ENCODE peak calls at places on chromosomes 1 and 21, in seven cellular contexts. I is NCI-H748 treated with DMSO at 0.1 percent for 48 hours; Q is activated CD8-positive, alpha-beta memory T cell treated with anti-CD3 and anti-CD28 coated beads, Interleukin-2, amount 50 U/mL, for 48 hours; D is stimulated activated CD4-positive, alpha-beta T cell treated with anti-CD3 and anti-CD28 coated beads, Interleukin-2, amount 100 ng/mL, for 24 hours; S is CD8-positive, alpha-beta memory T cell; E is H4; O is aorta. V is an unnamed sample.

GRCh38 chr1:34645109-34645688 is 109.6 kb upstream of the GJB5 start:
- DNase-seq in I (no peak), Q (no peak), D (no peak), S (no peak), E (no peak), O (no peak), V (no peak)

GRCh38 chr1:40317394-40318074 is 448 bp upstream of the COL9A2 start:
- DNase-seq in I (no peak), Q (peak), D (no peak), S (no peak), E (no peak), O (no peak), V (no peak)

GRCh38 chr1:240337795-240338194 is 246.1 kb downstream of the FMN2 start:
- DNase-seq in I (no peak), Q (no peak), D (no peak), S (no peak), E (no peak), O (no peak), V (no peak)

GRCh38 chr1:16017461-16018303 is at the start of gene HSPB7:
- DNase-seq in I (no peak), Q (no peak), D (no peak), S (no peak), E (no peak), O (peak), V (peak)

GRCh38 chr1:185559684-185560310 is 174.4 kb upstream of the HMCN1 start:
- DNase-seq in I (no peak), Q (peak), D (peak), S (peak), E (peak), O (peak), V (peak)

GRCh38 chr21:42321231-42321630 is 6.0 kb upstream of the TFF3 start:
- DNase-seq in I (no peak), Q (no peak), D (no peak), S (no peak), E (no peak), O (no peak), V (peak)

GRCh38 chr1:20663969-20664715 is 3.0 kb upstream of the DDOST start:
- DNase-seq in I (no peak), Q (no peak), D (no peak), S (no peak), E (no peak), O (no peak), V (no peak)

GRCh38 chr1:185317886-185318310 is 855 bp upstream of the IVNS1ABP start:
- DNase-seq in I (no peak), Q (peak), D (peak), S (peak), E (peak), O (peak), V (peak)

GRCh38 chr1:179976970-179977651 is 22.5 kb downstream of the CEP350 start:
- DNase-seq in I (no peak), Q (no peak), D (no peak), S (no peak), E (no peak), O (no peak), V (no peak)

GRCh38 chr1:230867119-230867902 is 1.0 kb downstream of the C1orf198 start:
- DNase-seq in I (no peak), Q (no peak), D (no peak), S (no peak), E (no peak), O (no peak), V (no peak)

GRCh38 chr1:112298558-112298957 is 97.5 kb upstream of the CTTNBP2NL start:
- DNase-seq in I (peak), Q (no peak), D (peak), S (peak), E (peak), O (no peak), V (no peak)

GRCh38 chr1:24964811-24965570 is 34.9 kb upstream of the RUNX3 start:
- DNase-seq in I (no peak), Q (peak), D (peak), S (peak), E (peak), O (peak), V (no peak)

GRCh38 chr1:16281765-16282164 is 44.8 kb upstream of the CPLANE2 start:
- DNase-seq in I (no peak), Q (no peak), D (no peak), S (no peak), E (no peak), O (no peak), V (no peak)

GRCh38 chr21:16195476-16195875 is 465.7 kb downstream of the USP25 start:
- DNase-seq in I (no peak), Q (no peak), D (no peak), S (no peak), E (peak), O (no peak), V (no peak)

GRCh38 chr1:212712451-212713303 is 13.0 kb upstream of the BATF3 start:
- DNase-seq in I (no peak), Q (peak), D (no peak), S (no peak), E (no peak), O (no peak), V (no peak)

GRCh38 chr1:201469645-201470074 is 672 bp upstream of the PHLDA3 start:
- DNase-seq in I (no peak), Q (no peak), D (no peak), S (no peak), E (no peak), O (no peak), V (no peak)

GRCh38 chr1:201229771-201230635 is 39.4 kb downstream of the IGFN1 start:
- DNase-seq in I (no peak), Q (no peak), D (no peak), S (no peak), E (no peak), O (no peak), V (no peak)

GRCh38 chr1:110746644-110747259 is 72.0 kb upstream of the KCNA3 start:
- DNase-seq in I (no peak), Q (peak), D (peak), S (peak), E (peak), O (peak), V (no peak)

GRCh38 chr1:152143147-152143845 is 15.7 kb downstream of the RPTN start:
- DNase-seq in I (no peak), Q (no peak), D (peak), S (no peak), E (no peak), O (no peak), V (no peak)

GRCh38 chr21:45945868-45946210 is 35.7 kb upstream of the COL6A1 start:
- DNase-seq in I (no peak), Q (no peak), D (no peak), S (no peak), E (no peak), O (no peak), V (no peak)

GRCh38 chr1:17558541-17558940 is 19.0 kb downstream of the ARHGEF10L start:
- DNase-seq in I (no peak), Q (no peak), D (no peak), S (no peak), E (no peak), O (no peak), V (no peak)

GRCh38 chr1:78497196-78497595 is 6.4 kb downstream of the PTGFR start:
- DNase-seq in I (no peak), Q (no peak), D (no peak), S (no peak), E (no peak), O (no peak), V (no peak)

GRCh38 chr1:121443131-121443530 is 258.4 kb downstream of the SRGAP2C start:
- DNase-seq in I (no peak), Q (no peak), D (no peak), S (no peak), E (peak), O (no peak), V (no peak)

GRCh38 chr1:67590329-67590728 is 94.7 kb upstream of the GADD45A start:
- DNase-seq in I (no peak), Q (no peak), D (no peak), S (no peak), E (no peak), O (peak), V (no peak)

GRCh38 chr1:117860906-117861610 is 68.4 kb downstream of the GDAP2 start:
- DNase-seq in I (no peak), Q (no peak), D (no peak), S (no peak), E (no peak), O (no peak), V (no peak)

GRCh38 chr1:227934476-227935313 is 13.0 kb downstream of the WNT9A start:
- DNase-seq in I (no peak), Q (peak), D (peak), S (no peak), E (peak), O (peak), V (no peak)

GRCh38 chr1:14725641-14726213 is 127.2 kb downstream of the KAZN start:
- DNase-seq in I (no peak), Q (no peak), D (no peak), S (no peak), E (no peak), O (no peak), V (no peak)

GRCh38 chr1:111884772-111885443 is 104.6 kb downstream of the KCND3 start:
- DNase-seq in I (no peak), Q (no peak), D (no peak), S (no peak), E (no peak), O (no peak), V (no peak)

GRCh38 chr21:46556802-46557201 is 48.1 kb downstream of the S100B start:
- DNase-seq in I (no peak), Q (peak), D (no peak), S (no peak), E (no peak), O (no peak), V (no peak)

GRCh38 chr1:168202941-168203654 is 22.7 kb upstream of the SFT2D2 start:
- DNase-seq in I (no peak), Q (no peak), D (no peak), S (no peak), E (no peak), O (no peak), V (no peak)

GRCh38 chr1:227766015-227766634 is 30.9 kb downstream of the SNAP47 start:
- DNase-seq in I (no peak), Q (peak), D (peak), S (peak), E (peak), O (no peak), V (no peak)

GRCh38 chr1:195005338-195005737 is 1602.9 kb downstream of the KCNT2 start:
- DNase-seq in I (peak), Q (no peak), D (no peak), S (no peak), E (no peak), O (no peak), V (no peak)

V was measured in cardiac septum.